ENCODE peak calls at places on chromosomes 5 and 9, in seven cellular contexts. Y is cardiac muscle cell; D is sigmoid colon; A is A172; J is CD8-positive, alpha-beta memory T cell; W is CD4-positive, CD25-positive, alpha-beta regulatory T cell; L is activated T-helper 1 cell treated with anti-CD3 and anti-CD28 coated beads, Interleukin-12 subunit alpha, Interleukin-12 subunit beta, Interleukin-2, Interleukin-4 antibody, amounts not matched to agents 30 ng/mL and 10 ng/mL and 1 ng/mL, durations not matched to agents 14 hours and 24 hours and 36 hours. Z is an unnamed sample.

GRCh38 chr5:127754727-127755126 is 51.5 kb downstream of the CCDC192 start:
- DNase-seq in Y (no peak), D (no peak), A (no peak), J (no peak), W (no peak), L (no peak), Z (no peak)

GRCh38 chr9:123275381-123275780 is 7.0 kb upstream of the STRBP start:
- DNase-seq in Y (no peak), D (no peak), A (no peak), J (no peak), W (no peak), L (no peak), Z (no peak)

GRCh38 chr5:157431544-157432200 is 28.3 kb upstream of the NIPAL4 start:
- DNase-seq in Y (peak), D (no peak), A (peak), J (peak), W (peak), L (peak), Z (no peak)

GRCh38 chr5:79235222-79235577 is 731 bp upstream of the JMY start:
- DNase-seq in Y (no peak), D (no peak), A (peak), J (no peak), W (peak), L (no peak), Z (no peak)

GRCh38 chr5:3612561-3613175 is 17.0 kb downstream of the IRX1 start:
- DNase-seq in Y (no peak), D (no peak), A (no peak), J (no peak), W (no peak), L (no peak), Z (no peak)

GRCh38 chr9:109632817-109633216 is 134.7 kb upstream of the PTPN3 start:
- DNase-seq in Y (no peak), D (no peak), A (no peak), J (no peak), W (no peak), L (no peak), Z (no peak)

GRCh38 chr5:115329475-115329874 is 33.0 kb upstream of the CCDC112 start:
- DNase-seq in Y (no peak), D (no peak), A (no peak), J (no peak), W (no peak), L (no peak), Z (no peak)

GRCh38 chr9:107782381-107782780 is 292.8 kb upstream of the KLF4 start:
- DNase-seq in Y (no peak), D (no peak), A (no peak), J (no peak), W (no peak), L (no peak), Z (no peak)